ENCODE peak calls at places on chromosomes 7 and 10, in seven cellular contexts. One of them, this sample, is unnamed.

GRCh38 chr7:102425639-102426267 is 7.6 kb upstream of the ORAI2 start:
- DNase-seq in pancreas: no peak
- DNase-seq in right lobe of liver: peak
- DNase-seq in NB4: no peak
- DNase-seq in transverse colon: peak
- DNase-seq in dorsolateral prefrontal cortex: no peak
- DNase-seq in uterus: no peak
- DNase-seq in this sample: no peak

GRCh38 chr7:103705542-103705941 is 259.5 kb upstream of the SLC26A5 start:
- DNase-seq in transverse colon: no peak
- DNase-seq in NB4: no peak
- DNase-seq in uterus: no peak
- DNase-seq in right lobe of liver: no peak
- DNase-seq in pancreas: no peak
- DNase-seq in dorsolateral prefrontal cortex: no peak
- DNase-seq in this sample: no peak

GRCh38 chr10:15236340-15236739 is 67.8 kb upstream of the NMT2 start:
- DNase-seq in NB4: no peak
- DNase-seq in right lobe of liver: no peak
- DNase-seq in transverse colon: no peak
- DNase-seq in uterus: no peak
- DNase-seq in pancreas: no peak
- DNase-seq in dorsolateral prefrontal cortex: no peak
- DNase-seq in this sample: no peak

GRCh38 chr7:151276651-151277590 is 28.4 kb upstream of the SMARCD3 start:
- DNase-seq in right lobe of liver: no peak
- DNase-seq in uterus: peak
- DNase-seq in pancreas: peak
- DNase-seq in NB4: peak
- DNase-seq in dorsolateral prefrontal cortex: no peak
- DNase-seq in transverse colon: peak
- DNase-seq in this sample: no peak

GRCh38 chr7:15625456-15625855 is 61.0 kb downstream of the MEOX2 start:
- DNase-seq in NB4: no peak
- DNase-seq in right lobe of liver: no peak
- DNase-seq in uterus: no peak
- DNase-seq in pancreas: no peak
- DNase-seq in dorsolateral prefrontal cortex: no peak
- DNase-seq in transverse colon: no peak
- DNase-seq in this sample: no peak

GRCh38 chr7:46201966-46202365 is 280.9 kb upstream of the IGFBP3 start:
- DNase-seq in dorsolateral prefrontal cortex: no peak
- DNase-seq in NB4: no peak
- DNase-seq in right lobe of liver: no peak
- DNase-seq in uterus: no peak
- DNase-seq in transverse colon: no peak
- DNase-seq in pancreas: no peak
- DNase-seq in this sample: no peak

GRCh38 chr10:47396311-47396717 is 12.2 kb upstream of the ZNF488 start:
- DNase-seq in dorsolateral prefrontal cortex: no peak
- DNase-seq in pancreas: no peak
- DNase-seq in right lobe of liver: no peak
- DNase-seq in uterus: no peak
- DNase-seq in NB4: no peak
- DNase-seq in transverse colon: no peak
- DNase-seq in this sample: no peak

GRCh38 chr7:17697128-17697881 is 243.0 kb downstream of the SNX13 start:
- DNase-seq in uterus: no peak
- DNase-seq in dorsolateral prefrontal cortex: no peak
- DNase-seq in pancreas: no peak
- DNase-seq in NB4: no peak
- DNase-seq in right lobe of liver: no peak
- DNase-seq in transverse colon: no peak
- DNase-seq in this sample: no peak

GRCh38 chr7:4830176-4830575 is 31.7 kb downstream of the PAPOLB start:
- DNase-seq in transverse colon: peak
- DNase-seq in dorsolateral prefrontal cortex: no peak
- DNase-seq in NB4: peak
- DNase-seq in right lobe of liver: peak
- DNase-seq in pancreas: peak
- DNase-seq in uterus: peak
- DNase-seq in this sample: no peak

GRCh38 chr7:798921-799470 is 33.3 kb upstream of the SUN1 start:
- DNase-seq in NB4: no peak
- DNase-seq in right lobe of liver: no peak
- DNase-seq in uterus: no peak
- DNase-seq in transverse colon: no peak
- DNase-seq in dorsolateral prefrontal cortex: no peak
- DNase-seq in pancreas: no peak
- DNase-seq in this sample: no peak

GRCh38 chr10:23344251-23344841 is at the start of gene C10orf67:
- DNase-seq in right lobe of liver: peak
- DNase-seq in transverse colon: peak
- DNase-seq in uterus: peak
- DNase-seq in pancreas: peak
- DNase-seq in dorsolateral prefrontal cortex: peak
- DNase-seq in NB4: no peak
- DNase-seq in this sample: no peak

GRCh38 chr10:93752761-93753160 is 5.0 kb upstream of the LGI1 start:
- DNase-seq in right lobe of liver: no peak
- DNase-seq in NB4: peak
- DNase-seq in pancreas: no peak
- DNase-seq in uterus: no peak
- DNase-seq in transverse colon: no peak
- DNase-seq in dorsolateral prefrontal cortex: no peak
- DNase-seq in this sample: no peak

GRCh38 chr7:35285799-35286198 is 31.9 kb upstream of the TBX20 start:
- DNase-seq in NB4: no peak
- DNase-seq in pancreas: no peak
- DNase-seq in transverse colon: no peak
- DNase-seq in right lobe of liver: no peak
- DNase-seq in dorsolateral prefrontal cortex: no peak
- DNase-seq in uterus: no peak
- DNase-seq in this sample: no peak
- TF ChIP-seq CTCF in NB4: no peak
- TF ChIP-seq CTCF in pancreas: no peak
- TF ChIP-seq CTCF in transverse colon: no peak
- TF ChIP-seq CTCF in right lobe of liver: no peak
- TF ChIP-seq CTCF in dorsolateral prefrontal cortex: no peak
- TF ChIP-seq CTCF in uterus: no peak
- TF ChIP-seq CTCF in this sample: no peak

GRCh38 chr7:11373546-11374142 is 400.0 kb downstream of the PHF14 start:
- DNase-seq in NB4: peak
- DNase-seq in transverse colon: no peak
- DNase-seq in right lobe of liver: no peak
- DNase-seq in uterus: no peak
- DNase-seq in dorsolateral prefrontal cortex: no peak
- DNase-seq in pancreas: no peak
- DNase-seq in this sample: no peak
- TF ChIP-seq CTCF in NB4: peak
- TF ChIP-seq CTCF in transverse colon: peak
- TF ChIP-seq CTCF in right lobe of liver: peak
- TF ChIP-seq CTCF in uterus: peak
- TF ChIP-seq CTCF in dorsolateral prefrontal cortex: peak
- TF ChIP-seq CTCF in pancreas: peak
- TF ChIP-seq CTCF in this sample: no peak

DNA sequence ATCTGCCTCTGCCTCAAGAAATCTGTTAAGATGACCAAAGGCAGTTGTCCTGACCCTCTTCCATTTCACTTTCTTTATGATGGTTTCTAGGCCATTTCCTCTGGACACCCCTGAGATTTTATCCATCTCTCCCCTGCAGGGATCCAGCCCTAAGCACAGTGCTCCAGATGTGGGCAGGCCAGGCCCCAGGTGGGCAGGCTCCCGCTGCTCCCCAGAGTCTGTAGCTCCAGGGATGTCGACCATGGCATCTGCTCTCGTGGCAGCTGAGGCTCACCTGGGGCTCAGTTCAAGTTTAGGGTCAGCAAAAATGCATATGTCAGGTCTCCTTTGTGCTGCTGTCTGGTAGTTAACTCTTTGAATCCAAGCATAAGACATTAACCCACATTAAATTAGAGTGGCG is 11.8 kb downstream of the CEP41 start:
- DNase-seq in transverse colon: no peak
- DNase-seq in pancreas: no peak
- DNase-seq in uterus: no peak
- DNase-seq in dorsolateral prefrontal cortex: no peak
- DNase-seq in right lobe of liver: no peak
- DNase-seq in NB4: no peak
- DNase-seq in this sample: no peak
- TF ChIP-seq CTCF in transverse colon: no peak
- TF ChIP-seq CTCF in pancreas: no peak
- TF ChIP-seq CTCF in uterus: no peak
- TF ChIP-seq CTCF in dorsolateral prefrontal cortex: no peak
- TF ChIP-seq CTCF in right lobe of liver: no peak
- TF ChIP-seq CTCF in NB4: no peak
- TF ChIP-seq CTCF in this sample: no peak

GRCh38 chr7:108813247-108814014 is 243.8 kb downstream of the DNAJB9 start:
- DNase-seq in uterus: no peak
- DNase-seq in NB4: no peak
- DNase-seq in transverse colon: no peak
- DNase-seq in dorsolateral prefrontal cortex: no peak
- DNase-seq in right lobe of liver: no peak
- DNase-seq in pancreas: no peak
- DNase-seq in this sample: no peak

GRCh38 chr7:108815815-108816214 is 246.1 kb downstream of the DNAJB9 start:
- DNase-seq in dorsolateral prefrontal cortex: no peak
- DNase-seq in uterus: no peak
- DNase-seq in transverse colon: no peak
- DNase-seq in NB4: no peak
- DNase-seq in pancreas: no peak
- DNase-seq in right lobe of liver: no peak
- DNase-seq in this sample: no peak

GRCh38 chr7:108818742-108819141 is 249.1 kb downstream of the DNAJB9 start:
- DNase-seq in transverse colon: no peak
- DNase-seq in NB4: no peak
- DNase-seq in uterus: no peak
- DNase-seq in dorsolateral prefrontal cortex: no peak
- DNase-seq in pancreas: no peak
- DNase-seq in right lobe of liver: no peak
- DNase-seq in this sample: no peak
- TF ChIP-seq CTCF in transverse colon: no peak
- TF ChIP-seq CTCF in NB4: no peak
- TF ChIP-seq CTCF in uterus: no peak
- TF ChIP-seq CTCF in dorsolateral prefrontal cortex: no peak
- TF ChIP-seq CTCF in pancreas: no peak
- TF ChIP-seq CTCF in right lobe of liver: no peak
- TF ChIP-seq CTCF in this sample: no peak

GRCh38 chr7:8590225-8590624 is 156.8 kb downstream of the NXPH1 start:
- DNase-seq in dorsolateral prefrontal cortex: no peak
- DNase-seq in pancreas: no peak
- DNase-seq in transverse colon: no peak
- DNase-seq in right lobe of liver: no peak
- DNase-seq in NB4: no peak
- DNase-seq in uterus: no peak
- DNase-seq in this sample: no peak
- TF ChIP-seq CTCF in dorsolateral prefrontal cortex: no peak
- TF ChIP-seq CTCF in pancreas: no peak
- TF ChIP-seq CTCF in transverse colon: no peak
- TF ChIP-seq CTCF in right lobe of liver: no peak
- TF ChIP-seq CTCF in NB4: no peak
- TF ChIP-seq CTCF in uterus: no peak
- TF ChIP-seq CTCF in this sample: no peak

GRCh38 chr7:49788455-49789059 is 15.1 kb downstream of the VWC2 start:
- DNase-seq in pancreas: no peak
- DNase-seq in NB4: no peak
- DNase-seq in dorsolateral prefrontal cortex: no peak
- DNase-seq in transverse colon: no peak
- DNase-seq in right lobe of liver: no peak
- DNase-seq in uterus: no peak
- DNase-seq in this sample: no peak

GRCh38 chr7:49787980-49788379 is 14.5 kb downstream of the VWC2 start:
- DNase-seq in transverse colon: no peak
- DNase-seq in NB4: no peak
- DNase-seq in pancreas: no peak
- DNase-seq in right lobe of liver: no peak
- DNase-seq in uterus: no peak
- DNase-seq in dorsolateral prefrontal cortex: no peak
- DNase-seq in this sample: no peak

GRCh38 chr7:49789736-49790135 is 16.3 kb downstream of the VWC2 start:
- DNase-seq in dorsolateral prefrontal cortex: no peak
- DNase-seq in transverse colon: no peak
- DNase-seq in NB4: no peak
- DNase-seq in uterus: no peak
- DNase-seq in pancreas: no peak
- DNase-seq in right lobe of liver: no peak
- DNase-seq in this sample: no peak

GRCh38 chr7:49790209-49790608 is 16.8 kb downstream of the VWC2 start:
- DNase-seq in right lobe of liver: no peak
- DNase-seq in pancreas: no peak
- DNase-seq in dorsolateral prefrontal cortex: no peak
- DNase-seq in uterus: no peak
- DNase-seq in NB4: no peak
- DNase-seq in transverse colon: no peak
- DNase-seq in this sample: no peak

GRCh38 chr7:49791089-49791741 is 17.8 kb downstream of the VWC2 start:
- DNase-seq in right lobe of liver: no peak
- DNase-seq in pancreas: peak
- DNase-seq in uterus: no peak
- DNase-seq in transverse colon: peak
- DNase-seq in NB4: peak
- DNase-seq in dorsolateral prefrontal cortex: no peak
- DNase-seq in this sample: no peak
- TF ChIP-seq CTCF in right lobe of liver: peak
- TF ChIP-seq CTCF in pancreas: no peak
- TF ChIP-seq CTCF in uterus: no peak
- TF ChIP-seq CTCF in transverse colon: peak
- TF ChIP-seq CTCF in NB4: peak
- TF ChIP-seq CTCF in dorsolateral prefrontal cortex: peak
- TF ChIP-seq CTCF in this sample: peak

This sample was measured in mesothelial cell of epicardium.